ENCODE peak calls at places on chromosome 11, in seven cellular contexts. One of them, this sample, is unnamed.

GRCh38 chr11:112082729-112083128 is 3.8 kb downstream of the TIMM8B start:
- DNase-seq in HCT116: no peak
- DNase-seq in GM12878: no peak
- DNase-seq in SK-N-SH: no peak
- DNase-seq in HepG2: no peak
- DNase-seq in H1: no peak
- DNase-seq in K562: peak; percentile 14
- DNase-seq in this sample: no peak

GRCh38 chr11:72389116-72389515 is 45.2 kb downstream of the CLPB start:
- DNase-seq in HCT116: no peak
- DNase-seq in GM12878: no peak
- DNase-seq in SK-N-SH: no peak
- DNase-seq in HepG2: no peak
- DNase-seq in H1: no peak
- DNase-seq in K562: no peak
- DNase-seq in this sample: no peak

GRCh38 chr11:64001552-64002427 is 15.6 kb downstream of the OTUB1 start:
- DNase-seq in HCT116: no peak
- DNase-seq in GM12878: no peak
- DNase-seq in SK-N-SH: peak; percentile 41
- DNase-seq in HepG2: no peak
- DNase-seq in H1: no peak
- DNase-seq in K562: no peak
- DNase-seq in this sample: no peak

GRCh38 chr11:112366777-112367176 is 106.1 kb upstream of the PLET1 start:
- DNase-seq in HCT116: no peak
- DNase-seq in GM12878: no peak
- DNase-seq in SK-N-SH: no peak
- DNase-seq in HepG2: no peak
- DNase-seq in H1: no peak
- DNase-seq in K562: no peak
- DNase-seq in this sample: no peak

GRCh38 chr11:35170503-35170902 is 31.5 kb downstream of the CD44 start:
- DNase-seq in HCT116: no peak
- DNase-seq in GM12878: no peak
- DNase-seq in SK-N-SH: no peak
- DNase-seq in HepG2: no peak
- DNase-seq in H1: no peak
- DNase-seq in K562: no peak
- DNase-seq in this sample: no peak

GRCh38 chr11:79617561-79617960 is 176.7 kb upstream of the TENM4 start:
- DNase-seq in HCT116: no peak
- DNase-seq in GM12878: no peak
- DNase-seq in SK-N-SH: no peak
- DNase-seq in HepG2: no peak
- DNase-seq in H1: no peak
- DNase-seq in K562: no peak
- DNase-seq in this sample: no peak

GRCh38 chr11:79314906-79315689 is 125.7 kb downstream of the TENM4 start:
- DNase-seq in HCT116: no peak
- DNase-seq in GM12878: no peak
- DNase-seq in SK-N-SH: no peak
- DNase-seq in HepG2: no peak
- DNase-seq in H1: peak; percentile 17
- DNase-seq in K562: peak; percentile 6
- DNase-seq in this sample: peak; percentile 59

GRCh38 chr11:124752471-124753100 is 531 bp upstream of the VSIG2 start:
- DNase-seq in HCT116: no peak
- DNase-seq in GM12878: no peak
- DNase-seq in SK-N-SH: peak; percentile 27
- DNase-seq in HepG2: no peak
- DNase-seq in H1: no peak
- DNase-seq in K562: no peak
- DNase-seq in this sample: no peak

GRCh38 chr11:105838668-105839403 is 183.2 kb downstream of the MSANTD4 start:
- DNase-seq in HCT116: peak; percentile 35
- DNase-seq in GM12878: no peak
- DNase-seq in SK-N-SH: no peak
- DNase-seq in HepG2: no peak
- DNase-seq in H1: no peak
- DNase-seq in K562: no peak
- DNase-seq in this sample: no peak

GRCh38 chr11:115226556-115226955 is 277.7 kb downstream of the CADM1 start:
- DNase-seq in HCT116: no peak
- DNase-seq in GM12878: no peak
- DNase-seq in SK-N-SH: no peak
- DNase-seq in HepG2: peak; percentile 39
- DNase-seq in H1: peak; percentile 70
- DNase-seq in K562: no peak
- DNase-seq in this sample: peak; percentile 8

GRCh38 chr11:120867024-120867423 is 156.9 kb upstream of the TBCEL start:
- DNase-seq in HCT116: no peak
- DNase-seq in GM12878: no peak
- DNase-seq in SK-N-SH: no peak
- DNase-seq in HepG2: no peak
- DNase-seq in H1: no peak
- DNase-seq in K562: no peak
- DNase-seq in this sample: no peak

GRCh38 chr11:65639623-65640482 is 2.0 kb downstream of the SIPA1 start:
- DNase-seq in HCT116: no peak
- DNase-seq in GM12878: peak; percentile 91
- DNase-seq in SK-N-SH: no peak
- DNase-seq in HepG2: no peak
- DNase-seq in H1: no peak
- DNase-seq in K562: no peak
- DNase-seq in this sample: no peak

GRCh38 chr11:59175104-59175503 is 3.2 kb downstream of the DTX4 start:
- DNase-seq in HCT116: no peak
- DNase-seq in GM12878: no peak
- DNase-seq in SK-N-SH: no peak
- DNase-seq in HepG2: no peak
- DNase-seq in H1: no peak
- DNase-seq in K562: no peak
- DNase-seq in this sample: no peak

GRCh38 chr11:2690596-2691354 is 9.0 kb downstream of the KCNQ1OT1 start:
- DNase-seq in HCT116: no peak
- DNase-seq in GM12878: no peak
- DNase-seq in SK-N-SH: no peak
- DNase-seq in HepG2: no peak
- DNase-seq in H1: no peak
- DNase-seq in K562: no peak
- DNase-seq in this sample: no peak

GRCh38 chr11:107043242-107043991 is 25.1 kb upstream of the GUCY1A2 start:
- DNase-seq in HCT116: no peak
- DNase-seq in GM12878: peak; percentile 71
- DNase-seq in SK-N-SH: no peak
- DNase-seq in HepG2: no peak
- DNase-seq in H1: no peak
- DNase-seq in K562: no peak
- DNase-seq in this sample: no peak

GRCh38 chr11:61630104-61630503 is 49.2 kb upstream of the SYT7 start:
- DNase-seq in HCT116: no peak
- DNase-seq in GM12878: no peak
- DNase-seq in SK-N-SH: no peak
- DNase-seq in HepG2: no peak
- DNase-seq in H1: no peak
- DNase-seq in K562: no peak
- DNase-seq in this sample: no peak

GRCh38 chr11:61635787-61636186 is 44.4 kb upstream of the DAGLA start:
- DNase-seq in HCT116: no peak
- DNase-seq in GM12878: no peak
- DNase-seq in SK-N-SH: no peak
- DNase-seq in HepG2: no peak
- DNase-seq in H1: no peak
- DNase-seq in K562: no peak
- DNase-seq in this sample: no peak

GRCh38 chr11:61629082-61629481 is 48.2 kb upstream of the SYT7 start:
- DNase-seq in HCT116: no peak
- DNase-seq in GM12878: no peak
- DNase-seq in SK-N-SH: no peak
- DNase-seq in HepG2: no peak
- DNase-seq in H1: no peak
- DNase-seq in K562: no peak
- DNase-seq in this sample: no peak

GRCh38 chr11:61635304-61635703 is 44.9 kb upstream of the DAGLA start:
- DNase-seq in HCT116: no peak
- DNase-seq in GM12878: no peak
- DNase-seq in SK-N-SH: no peak
- DNase-seq in HepG2: no peak
- DNase-seq in H1: no peak
- DNase-seq in K562: no peak
- DNase-seq in this sample: no peak

DNA sequence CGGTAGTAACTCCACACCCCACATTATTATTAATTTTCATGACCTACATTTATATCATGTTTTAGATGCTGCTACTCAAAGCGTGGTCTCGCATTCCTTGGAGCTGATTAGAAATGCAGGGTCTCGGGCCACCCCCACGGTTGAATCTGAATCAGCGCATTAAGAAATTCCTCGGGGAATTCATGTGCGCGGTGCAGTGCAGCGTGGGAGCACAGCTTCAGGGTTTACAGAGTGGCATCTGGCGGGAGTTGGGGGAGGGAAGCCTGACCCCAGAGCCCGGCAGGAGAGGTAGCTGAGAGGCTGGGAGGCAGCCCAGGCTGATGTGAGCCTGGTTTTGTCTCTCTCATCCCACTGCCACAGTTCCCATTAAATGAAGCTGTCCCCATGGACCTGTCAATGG is 48.1 kb upstream of the DAGLA start:
- DNase-seq in HCT116: no peak
- DNase-seq in GM12878: no peak
- DNase-seq in SK-N-SH: peak; percentile 47
- DNase-seq in HepG2: no peak
- DNase-seq in H1: no peak
- DNase-seq in K562: no peak
- DNase-seq in this sample: no peak
- TF ChIP-seq JUND in HCT116: no peak
- TF ChIP-seq JUND in GM12878: no peak
- TF ChIP-seq JUND in SK-N-SH: no peak
- TF ChIP-seq JUND in HepG2: no peak
- TF ChIP-seq JUND in H1: no peak
- TF ChIP-seq JUND in K562: no peak
- TF ChIP-seq JUND in this sample: no peak

DNA sequence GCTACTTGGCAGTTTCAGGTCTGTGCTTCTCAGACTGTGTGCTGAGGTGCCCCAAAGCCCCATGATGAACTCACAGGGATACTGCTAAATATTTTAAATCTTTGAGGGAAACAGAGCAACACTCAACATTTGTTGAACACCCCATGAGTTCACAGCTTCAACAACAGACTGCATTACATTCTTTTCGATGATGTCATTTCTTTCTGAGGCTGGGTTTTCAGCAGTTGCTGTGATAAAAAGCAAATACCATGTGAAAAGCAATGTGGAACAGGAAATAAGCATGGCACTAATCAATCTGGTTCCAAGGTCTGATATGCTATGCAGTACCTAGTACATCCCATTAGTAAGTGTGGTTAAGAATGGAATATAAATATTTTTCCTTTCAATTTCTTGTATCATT is 82.7 kb downstream of the RPL27A start:
- DNase-seq in HCT116: no peak
- DNase-seq in GM12878: no peak
- DNase-seq in SK-N-SH: no peak
- DNase-seq in HepG2: peak; percentile 49
- DNase-seq in H1: no peak
- DNase-seq in K562: no peak
- DNase-seq in this sample: no peak
- TF ChIP-seq JUND in HCT116: no peak
- TF ChIP-seq JUND in GM12878: no peak
- TF ChIP-seq JUND in SK-N-SH: peak; percentile 41
- TF ChIP-seq JUND in HepG2: no peak
- TF ChIP-seq JUND in H1: no peak
- TF ChIP-seq JUND in K562: no peak
- TF ChIP-seq JUND in this sample: no peak

DNA sequence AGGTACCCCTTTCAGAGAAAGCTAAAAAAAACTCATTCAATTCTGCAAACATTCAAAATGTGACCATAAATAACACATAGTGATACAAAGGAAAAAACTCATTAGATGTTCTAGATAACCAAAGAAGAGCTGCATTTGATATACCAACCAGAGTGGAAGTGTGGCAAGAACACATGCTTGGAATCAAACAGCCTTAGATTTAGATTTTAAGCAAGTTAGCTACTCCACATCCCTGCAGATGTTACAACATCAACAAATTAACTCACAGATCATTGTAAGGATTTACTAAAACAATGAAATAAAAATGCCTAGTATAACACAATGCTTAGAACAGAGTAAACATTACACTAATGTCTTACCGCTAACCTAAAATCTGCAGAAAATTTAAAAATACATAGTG is 114.1 kb upstream of the AKIP1 start:
- DNase-seq in HCT116: no peak
- DNase-seq in GM12878: no peak
- DNase-seq in SK-N-SH: no peak
- DNase-seq in HepG2: no peak
- DNase-seq in H1: no peak
- DNase-seq in K562: no peak
- DNase-seq in this sample: no peak
- TF ChIP-seq JUND in HCT116: no peak
- TF ChIP-seq JUND in GM12878: no peak
- TF ChIP-seq JUND in SK-N-SH: no peak
- TF ChIP-seq JUND in HepG2: no peak
- TF ChIP-seq JUND in H1: no peak
- TF ChIP-seq JUND in K562: no peak
- TF ChIP-seq JUND in this sample: no peak

GRCh38 chr11:104146421-104146820 is 17.5 kb downstream of the PDGFD start:
- DNase-seq in HCT116: no peak
- DNase-seq in GM12878: no peak
- DNase-seq in SK-N-SH: no peak
- DNase-seq in HepG2: no peak
- DNase-seq in H1: no peak
- DNase-seq in K562: no peak
- DNase-seq in this sample: no peak

GRCh38 chr11:104151404-104152204 is 12.3 kb downstream of the PDGFD start:
- DNase-seq in HCT116: peak; percentile 16
- DNase-seq in GM12878: no peak
- DNase-seq in SK-N-SH: no peak
- DNase-seq in HepG2: no peak
- DNase-seq in H1: no peak
- DNase-seq in K562: no peak
- DNase-seq in this sample: peak; percentile 45

GRCh38 chr11:104146943-104147342 is 17.0 kb downstream of the PDGFD start:
- DNase-seq in HCT116: no peak
- DNase-seq in GM12878: no peak
- DNase-seq in SK-N-SH: no peak
- DNase-seq in HepG2: no peak
- DNase-seq in H1: no peak
- DNase-seq in K562: no peak
- DNase-seq in this sample: no peak

GRCh38 chr11:104148074-104148473 is 15.9 kb downstream of the PDGFD start:
- DNase-seq in HCT116: no peak
- DNase-seq in GM12878: no peak
- DNase-seq in SK-N-SH: no peak
- DNase-seq in HepG2: no peak
- DNase-seq in H1: no peak
- DNase-seq in K562: no peak
- DNase-seq in this sample: no peak

DNA sequence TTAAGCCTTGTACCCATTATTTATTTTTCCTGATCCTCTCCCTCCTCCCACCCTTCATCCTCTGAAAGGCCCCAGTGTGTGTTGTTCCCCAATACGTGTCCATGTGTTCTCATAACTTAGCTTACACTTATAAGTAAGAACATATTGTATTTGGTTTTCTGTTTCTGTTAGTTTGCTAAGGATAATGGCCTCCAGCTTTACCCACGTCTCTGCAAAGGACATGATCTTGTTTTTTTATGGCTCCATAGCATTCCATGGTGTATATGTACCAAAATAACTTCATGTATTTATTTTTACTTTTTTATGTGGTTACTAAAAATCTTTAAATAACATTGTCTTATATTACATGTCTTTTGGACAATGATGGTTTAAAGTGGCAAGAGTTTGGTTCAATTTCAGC is 15.3 kb downstream of the PDGFD start:
- DNase-seq in HCT116: no peak
- DNase-seq in GM12878: no peak
- DNase-seq in SK-N-SH: no peak
- DNase-seq in HepG2: no peak
- DNase-seq in H1: no peak
- DNase-seq in K562: no peak
- DNase-seq in this sample: no peak
- TF ChIP-seq JUND in HCT116: no peak
- TF ChIP-seq JUND in GM12878: no peak
- TF ChIP-seq JUND in SK-N-SH: no peak
- TF ChIP-seq JUND in HepG2: no peak
- TF ChIP-seq JUND in H1: no peak
- TF ChIP-seq JUND in K562: no peak
- TF ChIP-seq JUND in this sample: no peak